ENCODE peak calls at places on chromosome 12, in seven cellular contexts. One of them, this sample, is unnamed.

GRCh38 chr12:41795066-41795465 is 349.6 kb downstream of the GXYLT1 start:
- DNase-seq in ovary: no peak
- DNase-seq in A549: no peak
- DNase-seq in sigmoid colon: no peak
- DNase-seq in stomach: no peak
- DNase-seq in tibial nerve: no peak
- DNase-seq in H1: no peak
- DNase-seq in this sample: no peak

GRCh38 chr12:19002192-19002591 is 127.3 kb upstream of the PLEKHA5 start:
- DNase-seq in ovary: no peak
- DNase-seq in A549: no peak
- DNase-seq in sigmoid colon: no peak
- DNase-seq in stomach: no peak
- DNase-seq in tibial nerve: no peak
- DNase-seq in H1: no peak
- DNase-seq in this sample: no peak

GRCh38 chr12:64088431-64089349 is 133.4 kb downstream of the KICS2 start:
- DNase-seq in ovary: peak
- DNase-seq in A549: peak
- DNase-seq in sigmoid colon: peak
- DNase-seq in stomach: peak
- DNase-seq in tibial nerve: peak
- DNase-seq in H1: no peak
- DNase-seq in this sample: peak

GRCh38 chr12:115337693-115338543 is 653.9 kb upstream of the TBX3 start:
- DNase-seq in ovary: no peak
- DNase-seq in A549: peak
- DNase-seq in sigmoid colon: peak
- DNase-seq in stomach: no peak
- DNase-seq in tibial nerve: peak
- DNase-seq in H1: peak
- DNase-seq in this sample: peak

GRCh38 chr12:57110189-57111045 is 745 bp downstream of the STAT6 start:
- DNase-seq in ovary: peak
- DNase-seq in A549: peak
- DNase-seq in sigmoid colon: peak
- DNase-seq in stomach: peak
- DNase-seq in tibial nerve: peak
- DNase-seq in H1: peak
- DNase-seq in this sample: peak

GRCh38 chr12:123748661-123749060 is 13.4 kb upstream of the DNAH10 start:
- DNase-seq in ovary: no peak
- DNase-seq in A549: no peak
- DNase-seq in sigmoid colon: no peak
- DNase-seq in stomach: no peak
- DNase-seq in tibial nerve: no peak
- DNase-seq in H1: no peak
- DNase-seq in this sample: no peak

GRCh38 chr12:79547044-79547734 is 143.6 kb downstream of the PAWR start:
- DNase-seq in ovary: no peak
- DNase-seq in A549: peak
- DNase-seq in sigmoid colon: no peak
- DNase-seq in stomach: no peak
- DNase-seq in tibial nerve: no peak
- DNase-seq in H1: peak
- DNase-seq in this sample: peak

GRCh38 chr12:41190360-41190759 is 2.2 kb downstream of the PDZRN4 start:
- DNase-seq in ovary: no peak
- DNase-seq in A549: peak
- DNase-seq in sigmoid colon: peak
- DNase-seq in stomach: no peak
- DNase-seq in tibial nerve: peak
- DNase-seq in H1: no peak
- DNase-seq in this sample: no peak

GRCh38 chr12:66960704-66961690 is 282.1 kb upstream of the GRIP1 start:
- DNase-seq in ovary: no peak
- DNase-seq in A549: no peak
- DNase-seq in sigmoid colon: no peak
- DNase-seq in stomach: no peak
- DNase-seq in tibial nerve: no peak
- DNase-seq in H1: no peak
- DNase-seq in this sample: no peak

GRCh38 chr12:116537149-116537904 is 21.9 kb upstream of the MAP1LC3B2 start:
- DNase-seq in ovary: no peak
- DNase-seq in A549: no peak
- DNase-seq in sigmoid colon: no peak
- DNase-seq in stomach: no peak
- DNase-seq in tibial nerve: no peak
- DNase-seq in H1: no peak
- DNase-seq in this sample: peak

GRCh38 chr12:75407683-75408082 is 16.8 kb downstream of the GLIPR1L2 start:
- DNase-seq in ovary: no peak
- DNase-seq in A549: no peak
- DNase-seq in sigmoid colon: no peak
- DNase-seq in stomach: no peak
- DNase-seq in tibial nerve: no peak
- DNase-seq in H1: no peak
- DNase-seq in this sample: no peak

GRCh38 chr12:2640709-2641108 is 154.1 kb upstream of the FKBP4 start:
- DNase-seq in ovary: no peak
- DNase-seq in A549: peak
- DNase-seq in sigmoid colon: peak
- DNase-seq in stomach: peak
- DNase-seq in tibial nerve: peak
- DNase-seq in H1: no peak
- DNase-seq in this sample: peak

GRCh38 chr12:8823565-8824300 is 1.3 kb downstream of the A2ML1 start:
- DNase-seq in ovary: peak
- DNase-seq in A549: peak
- DNase-seq in sigmoid colon: no peak
- DNase-seq in stomach: no peak
- DNase-seq in tibial nerve: peak
- DNase-seq in H1: peak
- DNase-seq in this sample: no peak

GRCh38 chr12:28331130-28331529 is 140.9 kb downstream of the CCDC91 start:
- DNase-seq in ovary: no peak
- DNase-seq in A549: no peak
- DNase-seq in sigmoid colon: no peak
- DNase-seq in stomach: no peak
- DNase-seq in tibial nerve: no peak
- DNase-seq in H1: no peak
- DNase-seq in this sample: no peak

GRCh38 chr12:32140867-32141266 is 34.2 kb downstream of the BICD1 start:
- DNase-seq in ovary: no peak
- DNase-seq in A549: no peak
- DNase-seq in sigmoid colon: no peak
- DNase-seq in stomach: no peak
- DNase-seq in tibial nerve: no peak
- DNase-seq in H1: no peak
- DNase-seq in this sample: no peak

GRCh38 chr12:9707864-9708808 is 24.8 kb downstream of the CLECL1 start:
- DNase-seq in ovary: no peak
- DNase-seq in A549: peak
- DNase-seq in sigmoid colon: no peak
- DNase-seq in stomach: peak
- DNase-seq in tibial nerve: peak
- DNase-seq in H1: peak
- DNase-seq in this sample: peak

GRCh38 chr12:69161835-69162234 is 77.5 kb upstream of the CPSF6 start:
- DNase-seq in ovary: no peak
- DNase-seq in A549: no peak
- DNase-seq in sigmoid colon: no peak
- DNase-seq in stomach: no peak
- DNase-seq in tibial nerve: no peak
- DNase-seq in H1: no peak
- DNase-seq in this sample: no peak

GRCh38 chr12:57543666-57544065 is 3.3 kb downstream of the DCTN2 start:
- DNase-seq in ovary: no peak
- DNase-seq in A549: no peak
- DNase-seq in sigmoid colon: no peak
- DNase-seq in stomach: no peak
- DNase-seq in tibial nerve: no peak
- DNase-seq in H1: no peak
- DNase-seq in this sample: no peak

GRCh38 chr12:2389079-2389790 is 336.4 kb downstream of the CACNA1C start:
- DNase-seq in ovary: no peak
- DNase-seq in A549: no peak
- DNase-seq in sigmoid colon: no peak
- DNase-seq in stomach: no peak
- DNase-seq in tibial nerve: no peak
- DNase-seq in H1: no peak
- DNase-seq in this sample: no peak

GRCh38 chr12:90989617-90990232 is 15.0 kb downstream of the EPYC start:
- DNase-seq in ovary: no peak
- DNase-seq in A549: no peak
- DNase-seq in sigmoid colon: no peak
- DNase-seq in stomach: no peak
- DNase-seq in tibial nerve: no peak
- DNase-seq in H1: no peak
- DNase-seq in this sample: no peak

GRCh38 chr12:90984114-90984513 is 20.7 kb downstream of the EPYC start:
- DNase-seq in ovary: no peak
- DNase-seq in A549: no peak
- DNase-seq in sigmoid colon: no peak
- DNase-seq in stomach: no peak
- DNase-seq in tibial nerve: no peak
- DNase-seq in H1: peak
- DNase-seq in this sample: no peak

GRCh38 chr12:90987101-90987500 is 17.7 kb downstream of the EPYC start:
- DNase-seq in ovary: no peak
- DNase-seq in A549: no peak
- DNase-seq in sigmoid colon: no peak
- DNase-seq in stomach: no peak
- DNase-seq in tibial nerve: no peak
- DNase-seq in H1: no peak
- DNase-seq in this sample: no peak

GRCh38 chr12:90991952-90992465 is 12.8 kb downstream of the EPYC start:
- DNase-seq in ovary: no peak
- DNase-seq in A549: no peak
- DNase-seq in sigmoid colon: no peak
- DNase-seq in stomach: no peak
- DNase-seq in tibial nerve: no peak
- DNase-seq in H1: no peak
- DNase-seq in this sample: no peak

GRCh38 chr12:90987520-90987919 is 17.3 kb downstream of the EPYC start:
- DNase-seq in ovary: no peak
- DNase-seq in A549: no peak
- DNase-seq in sigmoid colon: no peak
- DNase-seq in stomach: no peak
- DNase-seq in tibial nerve: no peak
- DNase-seq in H1: no peak
- DNase-seq in this sample: no peak
- TF ChIP-seq CTCF in ovary: no peak
- TF ChIP-seq CTCF in A549: no peak
- TF ChIP-seq CTCF in sigmoid colon: no peak
- TF ChIP-seq CTCF in stomach: no peak
- TF ChIP-seq CTCF in tibial nerve: no peak
- TF ChIP-seq CTCF in H1: no peak
- TF ChIP-seq CTCF in this sample: no peak

GRCh38 chr12:54328595-54329337 is 3.8 kb downstream of the COPZ1 start:
- DNase-seq in ovary: no peak
- DNase-seq in A549: no peak
- DNase-seq in sigmoid colon: no peak
- DNase-seq in stomach: no peak
- DNase-seq in tibial nerve: no peak
- DNase-seq in H1: no peak
- DNase-seq in this sample: no peak
- TF ChIP-seq EP300 in ovary: no peak
- TF ChIP-seq EP300 in A549: no peak
- TF ChIP-seq EP300 in sigmoid colon: no peak
- TF ChIP-seq EP300 in stomach: no peak
- TF ChIP-seq EP300 in tibial nerve: no peak
- TF ChIP-seq EP300 in H1: no peak
- TF ChIP-seq EP300 in this sample: no peak

DNA sequence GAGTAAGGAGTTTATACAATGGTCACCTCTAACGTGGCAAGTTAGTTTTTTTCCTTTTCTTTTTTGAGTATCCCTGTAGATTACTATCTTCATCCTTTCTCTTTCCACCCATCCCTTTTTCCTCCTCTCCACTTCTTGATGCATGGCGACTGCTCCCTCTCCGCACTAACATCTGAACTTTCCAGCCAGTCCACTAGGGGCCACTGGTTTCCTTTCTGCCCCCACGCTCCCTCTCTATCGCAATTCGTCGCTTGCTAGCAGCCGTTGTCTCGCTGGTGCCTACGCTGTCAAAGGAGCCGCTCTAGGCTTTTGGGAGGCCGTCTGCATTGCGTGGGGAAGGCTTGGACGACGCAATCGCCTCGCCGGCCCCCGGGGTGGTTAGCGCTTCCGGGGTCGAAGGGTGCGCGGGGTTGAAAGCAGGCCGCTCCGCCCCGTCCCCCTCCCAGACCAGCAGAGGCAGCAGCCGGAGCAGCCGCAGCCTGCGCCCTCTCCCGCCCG is at the start of gene PCBP2:
- DNase-seq in ovary: peak
- DNase-seq in A549: peak
- DNase-seq in sigmoid colon: peak
- DNase-seq in stomach: peak
- DNase-seq in tibial nerve: peak
- DNase-seq in H1: peak
- DNase-seq in this sample: peak
- TF ChIP-seq POLR2A in ovary: peak
- TF ChIP-seq POLR2A in A549: peak
- TF ChIP-seq POLR2A in sigmoid colon: peak
- TF ChIP-seq POLR2A in stomach: no peak
- TF ChIP-seq POLR2A in tibial nerve: no peak
- TF ChIP-seq POLR2A in H1: peak
- TF ChIP-seq POLR2A in this sample: peak

DNA sequence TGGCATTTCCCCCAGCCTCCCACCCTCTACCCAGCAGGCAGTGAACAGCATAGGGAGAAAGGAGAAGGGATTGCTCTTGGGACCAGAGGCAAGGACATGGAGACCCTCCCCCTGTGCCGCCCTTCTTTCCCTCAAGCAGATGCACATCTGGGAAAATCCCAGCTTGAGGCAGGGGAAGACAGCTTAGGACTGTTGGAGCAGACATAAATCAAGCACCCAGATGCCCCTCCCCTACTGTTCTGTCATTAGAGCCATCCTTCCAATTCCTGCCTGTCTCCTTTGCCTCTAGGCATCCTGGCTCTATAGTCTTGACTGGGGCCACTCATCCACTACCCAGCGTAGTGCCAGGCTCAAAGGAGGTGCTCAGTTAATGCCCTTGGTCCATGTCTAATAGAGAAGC is 7.5 kb upstream of the CISTR start:
- DNase-seq in ovary: no peak
- DNase-seq in A549: no peak
- DNase-seq in sigmoid colon: no peak
- DNase-seq in stomach: no peak
- DNase-seq in tibial nerve: no peak
- DNase-seq in H1: no peak
- DNase-seq in this sample: no peak
- TF ChIP-seq CTCF in ovary: no peak
- TF ChIP-seq CTCF in A549: no peak
- TF ChIP-seq CTCF in sigmoid colon: no peak
- TF ChIP-seq CTCF in stomach: no peak
- TF ChIP-seq CTCF in tibial nerve: no peak
- TF ChIP-seq CTCF in H1: no peak
- TF ChIP-seq CTCF in this sample: no peak